ENCODE peak calls at places on chromosomes 6 and 20, in nine cellular contexts. N, F, V, M, X, T, O, H and G are unnamed samples.

GRCh38 chr6:170371588-170371987 is 65.0 kb downstream of the FAM120B start:
- DNase-seq in N (no peak), F (no peak), V (no peak), M (no peak), X (no peak), T (no peak), O (no peak), H (no peak), G (no peak)

GRCh38 chr20:34300809-34301586 is 2.2 kb downstream of the AHCY start:
- DNase-seq in N (no peak), F (no peak), V (no peak), M (no peak), X (no peak), T (no peak), O (no peak), H (no peak), G (no peak)

GRCh38 chr6:52330470-52330869 is 31.5 kb upstream of the PAQR8 start:
- DNase-seq in N (no peak), F (no peak), V (no peak), M (no peak), X (peak; percentile 46), T (no peak), O (no peak), H (no peak), G (no peak)

GRCh38 chr6:66689608-66690007 is 982.6 kb upstream of the EYS start:
- DNase-seq in N (no peak), F (no peak), V (no peak), M (no peak), X (no peak), T (no peak), O (no peak), H (no peak), G (no peak)

GRCh38 chr20:43849496-43850197 is 65.0 kb upstream of the TOX2 start:
- DNase-seq in N (peak; percentile 61), F (peak; percentile 28), V (no peak), M (no peak), X (no peak), T (peak; percentile 70), O (peak; percentile 75), H (no peak), G (no peak)

GRCh38 chr6:73983367-73983766 is 287.4 kb downstream of the CD109 start:
- DNase-seq in N (no peak), F (peak; percentile 97), V (no peak), M (no peak), X (no peak), T (no peak), O (no peak), H (no peak), G (no peak)

GRCh38 chr6:152310371-152310954 is 326.7 kb downstream of the SYNE1 start:
- DNase-seq in N (no peak), F (no peak), V (no peak), M (no peak), X (no peak), T (no peak), O (no peak), H (no peak), G (no peak)

GRCh38 chr6:167441653-167442644 is 117.1 kb downstream of the TTLL2 start:
- DNase-seq in N (no peak), F (no peak), V (no peak), M (no peak), X (no peak), T (no peak), O (peak; percentile 14), H (no peak), G (peak; percentile 69)

GRCh38 chr6:140393665-140394064 is 1019.2 kb upstream of the CITED2 start:
- DNase-seq in N (no peak), F (peak; percentile 69), V (no peak), M (no peak), X (no peak), T (no peak), O (no peak), H (no peak), G (no peak)

GRCh38 chr6:130503146-130503545 is 137.3 kb downstream of the TMEM200A start:
- DNase-seq in N (no peak), F (peak; percentile 83), V (no peak), M (no peak), X (no peak), T (no peak), O (no peak), H (no peak), G (no peak)

GRCh38 chr6:22322103-22322882 is 25.5 kb upstream of the PRL start:
- DNase-seq in N (no peak), F (no peak), V (no peak), M (no peak), X (no peak), T (no peak), O (no peak), H (no peak), G (no peak)

GRCh38 chr6:170212051-170212756 is 78.7 kb downstream of the DLL1 start:
- DNase-seq in N (no peak), F (no peak), V (no peak), M (peak; percentile 54), X (no peak), T (no peak), O (no peak), H (no peak), G (peak; percentile 54)

GRCh38 chr6:144696610-144697376 is 411.7 kb downstream of the UTRN start:
- DNase-seq in N (no peak), F (peak; percentile 30), V (no peak), M (no peak), X (no peak), T (no peak), O (no peak), H (no peak), G (no peak)